ENCODE peak calls at places on chromosomes 2 and 18, in five cellular contexts. One of them, this sample, is unnamed. For H3K9me3, the result is how much of the 10 kb centered on the place peaks cover.

GRCh38 chr2:201880620-201881381 is 74.5 kb downstream of the CDK15 start:
- DNase-seq in endodermal cell: no peak
- DNase-seq in H9: no peak
- DNase-seq in astrocyte: peak
- DNase-seq in heart left ventricle: no peak
- DNase-seq in this sample: no peak

GRCh38 chr2:172667926-172668325 is 67.7 kb upstream of the RAPGEF4 start:
- DNase-seq in endodermal cell: no peak
- DNase-seq in H9: no peak
- DNase-seq in astrocyte: peak
- DNase-seq in heart left ventricle: no peak
- DNase-seq in this sample: no peak

GRCh38 chr18:37711990-37712389 is 146.4 kb upstream of the CELF4 start:
- DNase-seq in endodermal cell: no peak
- DNase-seq in H9: no peak
- DNase-seq in astrocyte: no peak
- DNase-seq in heart left ventricle: no peak
- DNase-seq in this sample: no peak

GRCh38 chr18:53991202-53991601 is 233.3 kb downstream of the MBD2 start:
- DNase-seq in endodermal cell: no peak
- DNase-seq in H9: no peak
- DNase-seq in astrocyte: peak
- DNase-seq in heart left ventricle: no peak
- DNase-seq in this sample: no peak

GRCh38 chr2:136141510-136142154 is 23.7 kb upstream of the CXCR4 start:
- DNase-seq in endodermal cell: no peak
- DNase-seq in H9: no peak
- DNase-seq in astrocyte: no peak
- DNase-seq in heart left ventricle: no peak
- DNase-seq in this sample: no peak

GRCh38 chr2:176445831-176446433 is 176.7 kb downstream of the MTX2 start:
- DNase-seq in endodermal cell: no peak
- DNase-seq in H9: no peak
- DNase-seq in astrocyte: peak
- DNase-seq in heart left ventricle: no peak
- DNase-seq in this sample: no peak

GRCh38 chr2:54015809-54016703 is 45.3 kb upstream of the PSME4 start:
- DNase-seq in endodermal cell: no peak
- DNase-seq in H9: no peak
- DNase-seq in astrocyte: peak
- DNase-seq in heart left ventricle: no peak
- DNase-seq in this sample: no peak

GRCh38 chr18:78525364-78526111 is 454.1 kb upstream of the SALL3 start:
- DNase-seq in endodermal cell: peak
- DNase-seq in H9: no peak
- DNase-seq in astrocyte: peak
- DNase-seq in heart left ventricle: no peak
- DNase-seq in this sample: no peak

GRCh38 chr18:8084160-8084559 is 517.0 kb downstream of the PTPRM start:
- DNase-seq in endodermal cell: peak
- DNase-seq in H9: peak
- DNase-seq in astrocyte: peak
- DNase-seq in heart left ventricle: no peak
- DNase-seq in this sample: no peak

GRCh38 chr18:48621815-48622555 is 83.2 kb downstream of the CTIF start:
- DNase-seq in endodermal cell: no peak
- DNase-seq in H9: no peak
- DNase-seq in astrocyte: peak
- DNase-seq in heart left ventricle: no peak
- DNase-seq in this sample: no peak

GRCh38 chr2:105330681-105331375 is 1.3 kb upstream of the TGFBRAP1 start:
- DNase-seq in endodermal cell: no peak
- DNase-seq in H9: no peak
- DNase-seq in astrocyte: no peak
- DNase-seq in heart left ventricle: no peak
- DNase-seq in this sample: no peak

GRCh38 chr18:3649559-3650426 is 199.8 kb downstream of the TGIF1 start:
- DNase-seq in endodermal cell: peak
- DNase-seq in H9: no peak
- DNase-seq in astrocyte: peak
- DNase-seq in heart left ventricle: no peak
- DNase-seq in this sample: no peak

GRCh38 chr2:230225486-230225885 is at the start of gene SP140:
- DNase-seq in endodermal cell: no peak
- DNase-seq in H9: no peak
- DNase-seq in astrocyte: no peak
- DNase-seq in heart left ventricle: peak
- DNase-seq in this sample: peak

GRCh38 chr2:128446866-128447537 is 128.3 kb upstream of the HS6ST1 start:
- DNase-seq in endodermal cell: peak
- DNase-seq in H9: peak
- DNase-seq in astrocyte: no peak
- DNase-seq in heart left ventricle: peak
- DNase-seq in this sample: no peak

GRCh38 chr2:108423502-108424251 is 25.3 kb upstream of the GCC2 start:
- DNase-seq in endodermal cell: no peak
- DNase-seq in H9: no peak
- DNase-seq in astrocyte: no peak
- DNase-seq in heart left ventricle: no peak
- DNase-seq in this sample: no peak

GRCh38 chr2:121510857-121511256 is 19.8 kb upstream of the RNU4ATAC start:
- DNase-seq in endodermal cell: no peak
- DNase-seq in H9: no peak
- DNase-seq in astrocyte: no peak
- DNase-seq in heart left ventricle: no peak
- DNase-seq in this sample: no peak

GRCh38 chr2:105744909-105745853 is at the start of gene NCK2:
- DNase-seq in endodermal cell: peak
- DNase-seq in H9: no peak
- DNase-seq in astrocyte: no peak
- DNase-seq in heart left ventricle: peak
- DNase-seq in this sample: peak

GRCh38 chr18:44742741-44743311 is 62.1 kb downstream of the SETBP1 start:
- DNase-seq in endodermal cell: no peak
- DNase-seq in H9: no peak
- DNase-seq in astrocyte: peak
- DNase-seq in heart left ventricle: peak
- DNase-seq in this sample: no peak

GRCh38 chr18:54950221-54950620 is 9.0 kb downstream of the CCDC68 start:
- DNase-seq in endodermal cell: no peak
- DNase-seq in H9: no peak
- DNase-seq in astrocyte: no peak
- DNase-seq in heart left ventricle: no peak
- DNase-seq in this sample: no peak

GRCh38 chr2:240205348-240205747 is 64.9 kb upstream of the OTOS start:
- DNase-seq in endodermal cell: peak
- DNase-seq in H9: peak
- DNase-seq in astrocyte: peak
- DNase-seq in heart left ventricle: no peak
- DNase-seq in this sample: no peak

GRCh38 chr2:237181844-237182243 is 96.2 kb downstream of the COPS8 start:
- DNase-seq in endodermal cell: no peak
- DNase-seq in H9: no peak
- DNase-seq in astrocyte: peak
- DNase-seq in heart left ventricle: no peak
- DNase-seq in this sample: no peak

GRCh38 chr2:69667805-69668382 is 24.4 kb upstream of the AAK1 start:
- DNase-seq in endodermal cell: peak
- DNase-seq in H9: peak
- DNase-seq in astrocyte: peak
- DNase-seq in heart left ventricle: no peak
- DNase-seq in this sample: no peak

GRCh38 chr2:177393381-177393780 is 808 bp downstream of the AGPS start:
- DNase-seq in endodermal cell: peak
- DNase-seq in H9: no peak
- DNase-seq in astrocyte: no peak
- DNase-seq in heart left ventricle: no peak
- DNase-seq in this sample: no peak

GRCh38 chr18:456361-456821 is 44.1 kb downstream of the COLEC12 start:
- DNase-seq in endodermal cell: no peak
- DNase-seq in H9: no peak
- DNase-seq in astrocyte: no peak
- DNase-seq in heart left ventricle: peak
- DNase-seq in this sample: no peak

GRCh38 chr2:239669899-239670460 is 269.2 kb upstream of the HDAC4 start:
- DNase-seq in endodermal cell: no peak
- DNase-seq in H9: no peak
- DNase-seq in astrocyte: no peak
- DNase-seq in heart left ventricle: no peak
- DNase-seq in this sample: no peak

GRCh38 chr2:71950256-71951066 is 197.2 kb downstream of the CYP26B1 start:
- DNase-seq in endodermal cell: peak
- DNase-seq in H9: peak
- DNase-seq in astrocyte: no peak
- DNase-seq in heart left ventricle: peak
- DNase-seq in this sample: no peak

DNA sequence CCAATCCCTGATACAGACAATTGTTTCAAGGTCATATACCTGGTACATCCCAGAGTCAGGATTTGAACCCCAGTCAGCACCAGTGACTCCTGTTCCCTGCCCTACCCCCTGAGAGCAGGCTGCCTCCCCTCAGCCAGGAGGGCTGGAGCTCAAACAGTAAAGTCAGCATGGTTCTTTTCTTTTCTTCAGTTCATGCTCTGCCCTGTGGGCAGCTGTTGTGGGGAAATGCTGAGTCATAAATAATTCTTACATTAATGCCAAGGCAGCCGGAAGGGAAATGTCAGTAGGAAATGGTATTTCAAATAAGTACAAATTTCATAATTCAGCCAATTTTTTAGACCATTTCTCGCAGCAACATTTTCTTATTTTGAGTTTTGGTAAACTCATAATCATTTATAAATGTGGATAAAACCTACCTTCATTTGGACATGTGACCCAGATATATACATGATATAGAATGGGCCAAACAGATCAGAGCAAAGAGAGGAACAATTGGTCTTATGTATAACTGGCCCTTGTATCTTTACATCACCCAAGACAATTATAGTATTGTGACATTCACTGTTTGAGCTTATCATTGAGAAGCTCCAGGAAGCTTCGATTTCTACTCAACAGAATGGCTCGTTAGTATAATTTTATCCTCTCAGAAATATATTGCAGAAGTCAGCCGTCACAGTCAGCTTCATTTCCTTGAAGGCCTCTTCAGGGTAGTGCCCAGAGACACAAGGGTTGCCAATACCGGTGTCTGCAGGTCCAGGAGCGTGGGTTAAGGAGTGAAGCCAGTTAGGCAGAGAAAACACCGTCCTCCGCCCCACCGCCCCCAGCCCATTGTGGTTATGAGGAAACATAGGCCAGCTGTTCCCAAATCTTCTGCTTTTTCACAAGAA is 28.0 kb upstream of the SCYGR1 start:
- DNase-seq in endodermal cell: no peak
- DNase-seq in H9: no peak
- DNase-seq in astrocyte: peak
- DNase-seq in heart left ventricle: peak
- DNase-seq in this sample: no peak
- H3K27ac ChIP-seq in endodermal cell: no peak
- H3K27ac ChIP-seq in H9: no peak
- H3K27ac ChIP-seq in astrocyte: no peak
- H3K27ac ChIP-seq in heart left ventricle: peak
- H3K27ac ChIP-seq in this sample: no peak

GRCh38 chr2:200051621-200051945 is 96.2 kb downstream of the MAIP1 start:
- DNase-seq in endodermal cell: no peak
- DNase-seq in H9: no peak
- DNase-seq in astrocyte: peak
- DNase-seq in heart left ventricle: no peak
- DNase-seq in this sample: no peak

GRCh38 chr2:200050921-200051620 is 95.7 kb downstream of the MAIP1 start:
- DNase-seq in endodermal cell: peak
- DNase-seq in H9: no peak
- DNase-seq in astrocyte: no peak
- DNase-seq in heart left ventricle: no peak
- DNase-seq in this sample: no peak

GRCh38 chr2:200052627-200053026 is 97.2 kb downstream of the MAIP1 start:
- DNase-seq in endodermal cell: no peak
- DNase-seq in H9: no peak
- DNase-seq in astrocyte: no peak
- DNase-seq in heart left ventricle: no peak
- DNase-seq in this sample: no peak

GRCh38 chr2:200054681-200055468 is 99.5 kb downstream of the MAIP1 start:
- DNase-seq in endodermal cell: peak
- DNase-seq in H9: peak
- DNase-seq in astrocyte: no peak
- DNase-seq in heart left ventricle: no peak
- DNase-seq in this sample: no peak

DNA sequence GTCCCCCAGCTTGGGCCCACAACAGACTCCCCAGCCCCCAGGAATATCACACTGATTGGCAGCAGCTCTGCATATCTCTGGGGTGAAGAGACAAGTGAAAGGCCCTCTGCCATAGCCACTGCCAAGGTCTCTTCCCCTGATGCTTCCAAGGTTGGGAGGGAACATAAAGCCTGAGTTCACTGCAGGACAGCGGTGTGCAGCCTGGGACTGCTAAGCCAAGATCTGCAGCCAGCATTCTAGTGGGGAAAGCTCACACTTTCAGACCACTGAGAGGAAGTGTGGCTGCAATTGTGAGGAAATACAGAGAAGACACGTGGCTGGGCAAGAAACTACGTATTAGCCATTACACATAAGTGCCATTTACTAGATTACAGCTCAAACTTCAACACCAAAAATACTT is 100.7 kb downstream of the MAIP1 start:
- DNase-seq in endodermal cell: no peak
- DNase-seq in H9: no peak
- DNase-seq in astrocyte: no peak
- DNase-seq in heart left ventricle: no peak
- DNase-seq in this sample: no peak
- TF ChIP-seq CTCF in endodermal cell: no peak
- TF ChIP-seq CTCF in H9: no peak
- TF ChIP-seq CTCF in astrocyte: no peak
- TF ChIP-seq CTCF in heart left ventricle: no peak
- TF ChIP-seq CTCF in this sample: no peak

GRCh38 chr2:46213906-46214305 is 83.3 kb upstream of the EPAS1 start:
- DNase-seq in endodermal cell: no peak
- DNase-seq in H9: no peak
- DNase-seq in astrocyte: no peak
- DNase-seq in heart left ventricle: no peak
- DNase-seq in this sample: no peak
- H3K9me3 ChIP-seq in endodermal cell: under half
- H3K9me3 ChIP-seq in H9: under half
- H3K9me3 ChIP-seq in astrocyte: under half
- H3K9me3 ChIP-seq in heart left ventricle: under half
- H3K9me3 ChIP-seq in this sample: under half

GRCh38 chr2:9378433-9379371 is 44.6 kb downstream of the ITGB1BP1 start:
- DNase-seq in endodermal cell: peak
- DNase-seq in H9: peak
- DNase-seq in astrocyte: peak
- DNase-seq in heart left ventricle: peak
- DNase-seq in this sample: no peak

GRCh38 chr2:9382604-9383235 is 40.6 kb downstream of the ITGB1BP1 start:
- DNase-seq in endodermal cell: peak
- DNase-seq in H9: no peak
- DNase-seq in astrocyte: peak
- DNase-seq in heart left ventricle: no peak
- DNase-seq in this sample: no peak

GRCh38 chr2:9380702-9381628 is 42.4 kb downstream of the ITGB1BP1 start:
- DNase-seq in endodermal cell: peak
- DNase-seq in H9: no peak
- DNase-seq in astrocyte: peak
- DNase-seq in heart left ventricle: no peak
- DNase-seq in this sample: no peak

GRCh38 chr2:9377461-9378097 is 45.7 kb downstream of the ITGB1BP1 start:
- DNase-seq in endodermal cell: no peak
- DNase-seq in H9: no peak
- DNase-seq in astrocyte: no peak
- DNase-seq in heart left ventricle: no peak
- DNase-seq in this sample: no peak

GRCh38 chr2:9379372-9379725 is 44.0 kb downstream of the ITGB1BP1 start:
- DNase-seq in endodermal cell: no peak
- DNase-seq in H9: no peak
- DNase-seq in astrocyte: no peak
- DNase-seq in heart left ventricle: no peak
- DNase-seq in this sample: no peak
- H3K27ac ChIP-seq in endodermal cell: no peak
- H3K27ac ChIP-seq in H9: no peak
- H3K27ac ChIP-seq in astrocyte: no peak
- H3K27ac ChIP-seq in heart left ventricle: peak
- H3K27ac ChIP-seq in this sample: no peak